ENCODE peak calls at places on chromosomes 13 and 19, in four cellular contexts. One of them, this sample, is unnamed.
A peak's percentile ranks its signal among the peaks of the same experiment; 100 is the strongest.

GRCh38 chr19:5217171-5217570 is 123.4 kb downstream of the PTPRS start:
- DNase-seq in GM12878: no peak
- DNase-seq in K562: no peak
- DNase-seq in HepG2: no peak
- DNase-seq in this sample: no peak

GRCh38 chr19:2491130-2491801 is 15.3 kb downstream of the GADD45B start:
- DNase-seq in GM12878: no peak
- DNase-seq in K562: no peak
- DNase-seq in HepG2: no peak
- DNase-seq in this sample: peak; percentile 81

GRCh38 chr19:10295305-10295846 is 5.6 kb downstream of the ICAM5 start:
- DNase-seq in GM12878: no peak
- DNase-seq in K562: peak; percentile 39
- DNase-seq in HepG2: no peak
- DNase-seq in this sample: peak; percentile 61

GRCh38 chr19:29858621-29859020 is 46.8 kb downstream of the CCNE1 start:
- DNase-seq in GM12878: no peak
- DNase-seq in K562: no peak
- DNase-seq in HepG2: no peak
- DNase-seq in this sample: no peak

GRCh38 chr13:110140099-110140498 is 166.9 kb downstream of the COL4A1 start:
- DNase-seq in GM12878: no peak
- DNase-seq in K562: no peak
- DNase-seq in HepG2: no peak
- DNase-seq in this sample: no peak

GRCh38 chr13:21530656-21531055 is 71.6 kb upstream of the ZDHHC20 start:
- DNase-seq in GM12878: no peak
- DNase-seq in K562: no peak
- DNase-seq in HepG2: peak; percentile 5
- DNase-seq in this sample: no peak

GRCh38 chr19:55482128-55482961 is 2.6 kb upstream of the NAT14 start:
- DNase-seq in GM12878: no peak
- DNase-seq in K562: no peak
- DNase-seq in HepG2: no peak
- DNase-seq in this sample: no peak

GRCh38 chr13:50760751-50761150 is 82.7 kb downstream of the DLEU7 start:
- DNase-seq in GM12878: no peak
- DNase-seq in K562: no peak
- DNase-seq in HepG2: no peak
- DNase-seq in this sample: no peak

GRCh38 chr13:47955836-47956235 is 45.2 kb downstream of the SUCLA2 start:
- DNase-seq in GM12878: no peak
- DNase-seq in K562: no peak
- DNase-seq in HepG2: no peak
- DNase-seq in this sample: no peak

GRCh38 chr19:45086453-45086852 is 6.5 kb upstream of the PPP1R37 start:
- DNase-seq in GM12878: no peak
- DNase-seq in K562: no peak
- DNase-seq in HepG2: no peak
- DNase-seq in this sample: no peak

GRCh38 chr19:7647156-7647555 is 10.2 kb downstream of the STXBP2 start:
- DNase-seq in GM12878: no peak
- DNase-seq in K562: no peak
- DNase-seq in HepG2: no peak
- DNase-seq in this sample: no peak

GRCh38 chr13:51071493-51071892 is 39.6 kb downstream of the C13orf42 start:
- DNase-seq in GM12878: no peak
- DNase-seq in K562: no peak
- DNase-seq in HepG2: no peak
- DNase-seq in this sample: no peak

GRCh38 chr13:110520431-110521295 is 40.9 kb downstream of the RAB20 start:
- DNase-seq in GM12878: no peak
- DNase-seq in K562: no peak
- DNase-seq in HepG2: no peak
- DNase-seq in this sample: no peak

GRCh38 chr13:113766035-113766800 is 7.2 kb downstream of the TMEM255B start:
- DNase-seq in GM12878: no peak
- DNase-seq in K562: no peak
- DNase-seq in HepG2: no peak
- DNase-seq in this sample: no peak

GRCh38 chr13:30679483-30680330 is 55.6 kb upstream of the ALOX5AP start:
- DNase-seq in GM12878: no peak
- DNase-seq in K562: no peak
- DNase-seq in HepG2: peak; percentile 20
- DNase-seq in this sample: peak; percentile 19

GRCh38 chr13:32178763-32179162 is 136.4 kb downstream of the ZAR1L start:
- DNase-seq in GM12878: no peak
- DNase-seq in K562: no peak
- DNase-seq in HepG2: no peak
- DNase-seq in this sample: no peak
- TF ChIP-seq BHLHE40 in GM12878: no peak
- TF ChIP-seq BHLHE40 in K562: no peak
- TF ChIP-seq BHLHE40 in HepG2: no peak
- TF ChIP-seq BHLHE40 in this sample: no peak

GRCh38 chr13:49643003-49643651 is 14.8 kb downstream of the ARL11 start:
- DNase-seq in GM12878: no peak
- DNase-seq in K562: no peak
- DNase-seq in HepG2: no peak
- DNase-seq in this sample: no peak

GRCh38 chr13:49645451-49645850 is 17.1 kb downstream of the ARL11 start:
- DNase-seq in GM12878: no peak
- DNase-seq in K562: no peak
- DNase-seq in HepG2: peak; percentile 58
- DNase-seq in this sample: no peak

GRCh38 chr13:49637989-49638388 is 9.7 kb downstream of the ARL11 start:
- DNase-seq in GM12878: no peak
- DNase-seq in K562: no peak
- DNase-seq in HepG2: no peak
- DNase-seq in this sample: no peak

GRCh38 chr13:49638416-49639072 is 10.2 kb downstream of the ARL11 start:
- DNase-seq in GM12878: no peak
- DNase-seq in K562: no peak
- DNase-seq in HepG2: no peak
- DNase-seq in this sample: no peak

GRCh38 chr13:49641810-49642291 is 13.5 kb downstream of the ARL11 start:
- DNase-seq in GM12878: no peak
- DNase-seq in K562: peak; percentile 37
- DNase-seq in HepG2: no peak
- DNase-seq in this sample: no peak
- TF ChIP-seq CHD2 in GM12878: no peak
- TF ChIP-seq CHD2 in K562: no peak
- TF ChIP-seq CHD2 in HepG2: no peak
- TF ChIP-seq CHD2 in this sample: no peak

GRCh38 chr13:106561551-106562170 is 6.3 kb downstream of the ARGLU1 start:
- DNase-seq in GM12878: peak; percentile 55
- DNase-seq in K562: no peak
- DNase-seq in HepG2: no peak
- DNase-seq in this sample: no peak

GRCh38 chr13:106550570-106551135 is 15.2 kb upstream of the EFNB2 start:
- DNase-seq in GM12878: no peak
- DNase-seq in K562: no peak
- DNase-seq in HepG2: no peak
- DNase-seq in this sample: no peak

GRCh38 chr13:106560791-106561190 is 7.1 kb downstream of the ARGLU1 start:
- DNase-seq in GM12878: no peak
- DNase-seq in K562: no peak
- DNase-seq in HepG2: no peak
- DNase-seq in this sample: no peak

GRCh38 chr13:106558527-106558926 is 9.4 kb downstream of the ARGLU1 start:
- DNase-seq in GM12878: no peak
- DNase-seq in K562: no peak
- DNase-seq in HepG2: no peak
- DNase-seq in this sample: no peak

GRCh38 chr13:106555631-106556328 is 12.2 kb downstream of the ARGLU1 start:
- DNase-seq in GM12878: no peak
- DNase-seq in K562: no peak
- DNase-seq in HepG2: no peak
- DNase-seq in this sample: no peak
- TF ChIP-seq BHLHE40 in GM12878: no peak
- TF ChIP-seq BHLHE40 in K562: no peak
- TF ChIP-seq BHLHE40 in HepG2: no peak
- TF ChIP-seq BHLHE40 in this sample: no peak

GRCh38 chr13:39269004-39269403 is 230.7 kb downstream of the NHLRC3 start:
- DNase-seq in GM12878: no peak
- DNase-seq in K562: no peak
- DNase-seq in HepG2: no peak
- DNase-seq in this sample: no peak

GRCh38 chr13:39279077-39279476 is 240.8 kb downstream of the NHLRC3 start:
- DNase-seq in GM12878: no peak
- DNase-seq in K562: no peak
- DNase-seq in HepG2: no peak
- DNase-seq in this sample: no peak

GRCh38 chr13:39274926-39275325 is 236.7 kb downstream of the NHLRC3 start:
- DNase-seq in GM12878: no peak
- DNase-seq in K562: no peak
- DNase-seq in HepG2: no peak
- DNase-seq in this sample: no peak

GRCh38 chr13:39269411-39269810 is 231.2 kb downstream of the NHLRC3 start:
- DNase-seq in GM12878: no peak
- DNase-seq in K562: no peak
- DNase-seq in HepG2: no peak
- DNase-seq in this sample: no peak

GRCh38 chr13:39273953-39274352 is 235.7 kb downstream of the NHLRC3 start:
- DNase-seq in GM12878: no peak
- DNase-seq in K562: no peak
- DNase-seq in HepG2: no peak
- DNase-seq in this sample: peak; percentile 5
- TF ChIP-seq CHD2 in GM12878: no peak
- TF ChIP-seq CHD2 in K562: no peak
- TF ChIP-seq CHD2 in HepG2: no peak
- TF ChIP-seq CHD2 in this sample: no peak

GRCh38 chr13:40680659-40681323 is 14.3 kb upstream of the FOXO1 start:
- DNase-seq in GM12878: no peak
- DNase-seq in K562: no peak
- DNase-seq in HepG2: no peak
- DNase-seq in this sample: no peak

GRCh38 chr13:40679586-40679985 is 13.1 kb upstream of the FOXO1 start:
- DNase-seq in GM12878: no peak
- DNase-seq in K562: no peak
- DNase-seq in HepG2: no peak
- DNase-seq in this sample: no peak

GRCh38 chr13:40677064-40677463 is 10.6 kb upstream of the FOXO1 start:
- DNase-seq in GM12878: no peak
- DNase-seq in K562: no peak
- DNase-seq in HepG2: no peak
- DNase-seq in this sample: no peak

GRCh38 chr13:40682449-40683240 is 16.2 kb upstream of the FOXO1 start:
- DNase-seq in GM12878: no peak
- DNase-seq in K562: no peak
- DNase-seq in HepG2: no peak
- DNase-seq in this sample: peak; percentile 7

DNA sequence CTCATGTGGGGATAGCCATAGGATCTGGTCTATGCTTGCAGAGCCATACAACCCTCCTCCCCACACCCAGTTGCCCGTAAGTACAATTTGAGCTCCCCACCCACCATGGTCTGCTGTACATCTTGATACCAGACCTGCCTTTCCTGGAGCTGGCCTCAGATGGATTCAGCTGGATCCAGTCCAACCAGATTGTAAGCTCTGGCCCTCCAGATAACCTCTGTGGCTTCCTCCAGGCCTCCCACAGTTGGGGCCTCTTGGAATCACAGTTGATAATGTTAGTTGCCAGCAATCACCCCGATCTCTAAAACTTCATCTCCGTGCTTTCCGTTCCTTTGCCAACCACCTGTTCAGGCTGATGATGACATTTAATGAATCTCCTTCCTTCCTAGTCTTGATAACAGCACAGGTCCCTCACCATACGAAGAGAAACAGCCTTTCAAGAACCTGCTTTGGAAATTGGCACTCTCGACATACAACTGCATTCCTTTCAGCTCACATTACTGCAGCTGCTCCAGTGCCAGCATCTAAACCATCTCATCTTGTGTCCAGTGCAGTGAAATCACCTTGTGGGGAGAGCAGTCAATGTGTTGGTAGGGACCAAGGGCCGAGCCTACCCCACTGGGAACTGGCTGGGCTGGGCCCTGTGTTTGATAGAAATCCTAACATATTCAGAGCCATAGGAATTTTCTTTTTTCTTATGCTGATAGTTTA is 15.1 kb upstream of the FOXO1 start:
- DNase-seq in GM12878: no peak
- DNase-seq in K562: peak; percentile 17
- DNase-seq in HepG2: no peak
- DNase-seq in this sample: no peak
- TF ChIP-seq BHLHE40 in GM12878: no peak
- TF ChIP-seq BHLHE40 in K562: no peak
- TF ChIP-seq BHLHE40 in HepG2: no peak
- TF ChIP-seq BHLHE40 in this sample: no peak

GRCh38 chr19:49878744-49879070 is 1.2 kb downstream of the TBC1D17 start:
- DNase-seq in GM12878: no peak
- DNase-seq in K562: no peak
- DNase-seq in HepG2: no peak
- DNase-seq in this sample: no peak
- TF ChIP-seq CHD2 in GM12878: no peak
- TF ChIP-seq CHD2 in K562: no peak
- TF ChIP-seq CHD2 in HepG2: no peak
- TF ChIP-seq CHD2 in this sample: no peak